ENCODE peak calls at places on chromosomes 12 and 14, in nine cellular contexts. C is T-helper 2 cell, J is NCI-H510A treated with DMSO at 0.1 percent for 48 hours, S is H1, P is GM12864, V is GM06990, O is C1 segment of cervical spinal cord, K is neural progenitor cell, M is NCI-H82. U is an unnamed sample.

GRCh38 chr14:101600336-101600890 is 39.1 kb downstream of the DIO3 start:
- DNase-seq in M (no peak), S (no peak), J (no peak), V (no peak), P (no peak), K (no peak), C (no peak), O (no peak), U (no peak)

GRCh38 chr12:4069046-4070010 is 196.1 kb upstream of the PARP11 start:
- DNase-seq in O (no peak), C (no peak), J (no peak), V (no peak), S (no peak), M (no peak), P (peak; percentile 19), K (no peak), U (no peak)

GRCh38 chr12:52165096-52165855 is 26.5 kb downstream of the KRT80 start:
- DNase-seq in C (no peak), O (no peak), P (no peak), V (no peak), M (no peak), K (no peak), S (no peak), J (no peak), U (no peak)

GRCh38 chr12:104569348-104570173 is 112.8 kb downstream of the CHST11 start:
- DNase-seq in V (peak; percentile 67), M (no peak), J (no peak), S (no peak), C (peak; percentile 17), O (no peak), P (peak; percentile 78), K (no peak), U (no peak)

GRCh38 chr14:61483477-61483876 is 162.1 kb downstream of the PRKCH start:
- DNase-seq in K (no peak), M (no peak), J (no peak), V (no peak), P (no peak), O (no peak), C (no peak), S (no peak), U (no peak)

GRCh38 chr14:33118653-33119052 is 180.0 kb downstream of the NPAS3 start:
- DNase-seq in J (no peak), S (no peak), V (no peak), K (no peak), M (peak; percentile 83), O (no peak), C (no peak), P (no peak), U (no peak)

GRCh38 chr14:50953497-50953896 is 9.2 kb upstream of the PYGL start:
- DNase-seq in V (no peak), K (no peak), M (no peak), P (no peak), O (no peak), S (no peak), J (no peak), C (no peak), U (no peak)

GRCh38 chr14:90839024-90839888 is 23.0 kb upstream of the TTC7B start:
- DNase-seq in C (no peak), O (no peak), S (no peak), K (no peak), J (no peak), M (no peak), P (no peak), V (no peak), U (no peak)

GRCh38 chr12:117277875-117278274 is 83.6 kb downstream of the NOS1 start:
- DNase-seq in C (no peak), O (no peak), J (no peak), P (no peak), K (no peak), V (no peak), M (no peak), S (peak; percentile 56), U (no peak)

GRCh38 chr14:36054353-36055051 is 122.0 kb downstream of the PTCSC3 start:
- DNase-seq in M (no peak), K (no peak), O (no peak), P (no peak), V (no peak), C (no peak), J (no peak), S (no peak), U (no peak)

GRCh38 chr14:86683525-86683924 is 1153.6 kb downstream of the FLRT2 start:
- DNase-seq in S (no peak), P (no peak), J (no peak), O (no peak), M (no peak), V (no peak), C (no peak), K (no peak), U (no peak)

GRCh38 chr14:95488376-95489162 is 27.9 kb downstream of the SYNE3 start:
- DNase-seq in M (no peak), K (no peak), J (no peak), S (no peak), O (no peak), C (no peak), V (no peak), P (no peak), U (peak; percentile 65)